ENCODE peak calls at places on chromosomes 11 and 22, in seven cellular contexts. S is endothelial cell of umbilical vein, H is colonic mucosa, O is mammary epithelial cell, R is endodermal cell, Y is mucosa of descending colon, A is IMR-90. M is an unnamed sample. For H3K9me3 and H3K36me3, the result is how much of the 10 kb centered on the place peaks cover.

GRCh38 chr11:76232026-76232665 is 25.8 kb upstream of the WNT11 start:
- DNase-seq in S (no peak), H (peak), O (no peak), R (no peak), Y (peak), A (no peak), M (peak)

GRCh38 chr11:126334665-126335462 is 20.6 kb upstream of the ST3GAL4 start:
- DNase-seq in S (no peak), H (no peak), O (no peak), R (no peak), Y (no peak), A (peak), M (no peak)

GRCh38 chr11:132718711-132719641 is 813.3 kb downstream of the OPCML start:
- DNase-seq in S (no peak), H (peak), O (no peak), R (peak), Y (peak), A (peak), M (peak)

GRCh38 chr11:128026596-128026995 is 560.8 kb downstream of the ETS1 start:
- DNase-seq in S (peak), H (no peak), O (peak), R (no peak), Y (no peak), A (peak), M (no peak)

GRCh38 chr11:16804104-16804947 is 65.9 kb downstream of the C11orf58 start:
- DNase-seq in S (peak), H (peak), O (no peak), R (no peak), Y (peak), A (no peak), M (peak)

GRCh38 chr22:41521166-41521565 is 23.1 kb downstream of the POLR3H start:
- DNase-seq in S (no peak), H (no peak), O (no peak), R (no peak), Y (no peak), A (no peak), M (no peak)

GRCh38 chr22:29073618-29074275 is 912 bp downstream of the KREMEN1 start:
- DNase-seq in S (no peak), H (peak), O (no peak), R (peak), Y (peak), A (no peak), M (peak)

GRCh38 chr22:46953968-46954755 is 191.7 kb downstream of the TBC1D22A start:
- DNase-seq in S (no peak), H (no peak), O (no peak), R (peak), Y (no peak), A (peak), M (no peak)

GRCh38 chr11:83759148-83759547 is 473.0 kb upstream of the CCDC90B start:
- DNase-seq in S (no peak), H (no peak), O (no peak), R (no peak), Y (no peak), A (no peak), M (no peak)

GRCh38 chr22:20803696-20804324 is 29.9 kb downstream of the SERPIND1 start:
- DNase-seq in S (peak), H (peak), O (no peak), R (peak), Y (peak), A (peak), M (peak)

GRCh38 chr11:20342347-20343279 is 20.9 kb upstream of the HTATIP2 start:
- DNase-seq in S (no peak), H (no peak), O (no peak), R (peak), Y (no peak), A (no peak), M (no peak)

GRCh38 chr22:36860438-36860820 is 377 bp upstream of the NCF4 start:
- DNase-seq in S (no peak), H (no peak), O (no peak), R (no peak), Y (no peak), A (no peak), M (no peak)

GRCh38 chr11:73965076-73965763 is 14.4 kb downstream of the DNAJB13 start:
- DNase-seq in S (no peak), H (no peak), O (no peak), R (no peak), Y (no peak), A (no peak), M (no peak)

GRCh38 chr11:47917643-47918369 is 62.6 kb upstream of the PTPRJ start:
- DNase-seq in S (peak), H (peak), O (no peak), R (peak), Y (peak), A (peak), M (peak)

GRCh38 chr11:28962492-28962891 is 854.3 kb downstream of the METTL15 start:
- DNase-seq in S (no peak), H (no peak), O (peak), R (no peak), Y (no peak), A (no peak), M (no peak)

GRCh38 chr11:11179239-11179638 is 173.8 kb downstream of the CSNK2A3 start:
- DNase-seq in S (no peak), H (no peak), O (peak), R (no peak), Y (peak), A (peak), M (no peak)

GRCh38 chr22:20522134-20522827 is 14.9 kb downstream of the MED15 start:
- DNase-seq in S (no peak), H (no peak), O (no peak), R (no peak), Y (no peak), A (no peak), M (no peak)

GRCh38 chr11:40328890-40329617 is 1130.4 kb downstream of the LRRC4C start:
- DNase-seq in S (peak), H (peak), O (peak), R (no peak), Y (peak), A (peak), M (peak)

GRCh38 chr11:29260939-29261705 is 755.7 kb downstream of the KCNA4 start:
- DNase-seq in S (peak), H (no peak), O (peak), R (no peak), Y (no peak), A (peak), M (no peak)

GRCh38 chr11:11993814-11994213 is 14.6 kb downstream of the DKK3 start:
- DNase-seq in S (peak), H (no peak), O (peak), R (no peak), Y (no peak), A (peak), M (no peak)

GRCh38 chr22:27991586-27992293 is 72.7 kb upstream of the PITPNB start:
- DNase-seq in S (no peak), H (no peak), O (no peak), R (peak), Y (no peak), A (no peak), M (no peak)

GRCh38 chr11:4134844-4135243 is 40.2 kb downstream of the RRM1 start:
- DNase-seq in S (peak), H (no peak), O (peak), R (no peak), Y (no peak), A (peak), M (no peak)

GRCh38 chr22:31901388-31902137 is 42.8 kb upstream of the YWHAH start:
- DNase-seq in S (peak), H (no peak), O (no peak), R (no peak), Y (no peak), A (no peak), M (no peak)

GRCh38 chr11:120719348-120719747 is 207.8 kb downstream of the GRIK4 start:
- DNase-seq in S (no peak), H (no peak), O (peak), R (peak), Y (no peak), A (peak), M (no peak)

GRCh38 chr22:37109242-37109917 is at the start of gene TMPRSS6:
- DNase-seq in S (no peak), H (no peak), O (no peak), R (no peak), Y (no peak), A (no peak), M (peak)

GRCh38 chr22:37300551-37301017 is 18.3 kb downstream of the CYTH4 start:
- DNase-seq in S (no peak), H (no peak), O (no peak), R (no peak), Y (no peak), A (no peak), M (no peak)

GRCh38 chr11:128453444-128454336 is 133.7 kb downstream of the ETS1 start:
- DNase-seq in S (no peak), H (peak), O (peak), R (no peak), Y (peak), A (peak), M (peak)

GRCh38 chr22:35357883-35358621 is 22.8 kb upstream of the HMOX1 start:
- DNase-seq in S (no peak), H (no peak), O (peak), R (no peak), Y (no peak), A (peak), M (no peak)

GRCh38 chr11:1218256-1218787 is 4.5 kb upstream of the MUC5B start:
- DNase-seq in S (no peak), H (peak), O (no peak), R (peak), Y (peak), A (no peak), M (no peak)

GRCh38 chr11:118295834-118296454 is 8.6 kb upstream of the CD3E start:
- DNase-seq in S (peak), H (no peak), O (peak), R (peak), Y (peak), A (peak), M (peak)

GRCh38 chr11:116913000-116913399 is 75.6 kb upstream of the APOA1 start:
- DNase-seq in S (peak), H (no peak), O (peak), R (no peak), Y (no peak), A (peak), M (no peak)

GRCh38 chr22:42865536-42865935 is 8.5 kb upstream of the ARFGAP3 start:
- DNase-seq in S (no peak), H (no peak), O (no peak), R (no peak), Y (no peak), A (no peak), M (no peak)
- H3K9me3 ChIP-seq in S (under half), H (under half), O (under half), R (under half), Y (under half), A (under half), M (under half)

DNA sequence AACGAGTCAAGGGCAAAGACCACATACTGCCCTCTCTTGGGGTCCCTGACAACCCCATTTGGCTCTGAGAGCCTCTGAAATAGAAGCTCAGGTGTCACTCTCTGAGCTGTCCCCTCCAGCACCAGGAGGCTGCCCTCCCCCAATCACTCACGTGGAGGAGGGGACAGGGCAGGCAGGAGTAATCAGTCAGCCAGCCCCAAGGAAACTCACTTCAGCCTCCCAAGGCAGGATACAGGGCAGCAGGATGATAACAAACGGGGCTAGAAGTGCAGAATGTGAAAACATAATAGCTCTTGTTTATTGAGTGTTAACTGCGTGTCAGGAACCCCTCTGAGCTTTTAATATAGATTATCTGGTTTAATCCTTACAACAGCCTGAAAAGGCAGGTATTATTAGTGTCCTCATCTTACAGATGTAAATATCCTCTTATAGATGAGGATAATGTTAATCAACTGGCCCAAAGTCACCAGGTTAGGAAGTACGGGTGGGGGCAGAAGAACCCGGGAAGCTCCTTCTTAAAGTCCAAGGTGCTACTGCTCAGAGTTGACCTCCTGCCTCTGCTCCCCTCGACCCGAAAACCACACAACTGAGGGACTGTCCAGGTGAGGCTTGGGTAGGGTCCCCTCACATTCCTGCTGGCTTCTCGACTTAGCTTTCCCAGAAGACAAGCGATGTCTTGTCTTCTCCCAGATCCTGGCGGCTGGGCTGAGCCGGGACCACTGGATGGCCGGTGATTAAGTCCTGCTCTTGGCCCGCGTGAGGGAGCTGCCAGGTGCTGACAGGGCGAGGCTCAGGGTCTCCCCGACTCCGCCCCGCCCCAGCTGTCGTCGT is 2.7 kb downstream of the CHRM4 start:
- DNase-seq in S (no peak), H (no peak), O (no peak), R (peak), Y (no peak), A (no peak), M (no peak)
- H3K4me3 ChIP-seq in S (no peak), H (no peak), O (peak), R (peak), Y (no peak), A (no peak), M (no peak)

GRCh38 chr11:65295001-65295400 is 19.7 kb upstream of the CDC42EP2 start:
- DNase-seq in S (no peak), H (no peak), O (no peak), R (no peak), Y (no peak), A (no peak), M (no peak)
- H3K36me3 ChIP-seq in S (under half), H (under half), O (under half), R (half or more), Y (under half), A (under half), M (under half)

GRCh38 chr11:94813436-94813720 is 45.2 kb downstream of the AMOTL1 start:
- DNase-seq in S (no peak), H (no peak), O (no peak), R (no peak), Y (no peak), A (no peak), M (no peak)
- H3K9me3 ChIP-seq in S (under half), H (under half), O (under half), R (half or more), Y (under half), A (under half), M (under half)

GRCh38 chr11:72703281-72704008 is 29.2 kb upstream of the PDE2A start:
- DNase-seq in S (no peak), H (peak), O (no peak), R (no peak), Y (no peak), A (peak), M (no peak)
- H3K4me3 ChIP-seq in S (no peak), H (no peak), O (no peak), R (no peak), Y (no peak), A (no peak), M (no peak)

GRCh38 chr22:49914256-49914655 is 4.0 kb downstream of the ALG12 start:
- DNase-seq in S (no peak), H (no peak), O (no peak), R (peak), Y (no peak), A (no peak), M (no peak)
- H3K36me3 ChIP-seq in S (under half), H (under half), O (under half), R (under half), Y (under half), A (under half), M (under half)

GRCh38 chr22:39818050-39818449 is 75.5 kb downstream of the ENTHD1 start:
- DNase-seq in S (no peak), H (no peak), O (no peak), R (peak), Y (no peak), A (peak), M (no peak)
- H3K9me3 ChIP-seq in S (under half), H (under half), O (under half), R (under half), Y (under half), A (under half), M (under half)

M was measured in small intestine.